ENCODE peak calls at places on chromosomes 2 and 18, in nine cellular contexts. O, B, Y, A, Z, D, N, L and X are unnamed samples.

GRCh38 chr2:95569170-95569569 is 22.6 kb upstream of the TRIM43 start:
- DNase-seq in O (no peak), B (no peak), Y (no peak), A (no peak), Z (no peak), D (no peak), N (no peak), L (no peak), X (no peak)

GRCh38 chr2:238027591-238028415 is 33.0 kb upstream of the SCLY start:
- DNase-seq in O (no peak), B (no peak), Y (no peak), A (no peak), Z (no peak), D (no peak), N (no peak), L (no peak), X (peak)

GRCh38 chr2:25303517-25304338 is 38.0 kb downstream of the DNMT3A start:
- DNase-seq in O (no peak), B (no peak), Y (no peak), A (no peak), Z (no peak), D (no peak), N (no peak), L (no peak), X (no peak)

GRCh38 chr2:200077210-200077650 is 121.8 kb downstream of the MAIP1 start:
- DNase-seq in O (no peak), B (peak), Y (peak), A (peak), Z (no peak), D (no peak), N (no peak), L (no peak), X (no peak)

GRCh38 chr2:128774320-128775063 is 455.8 kb upstream of the HS6ST1 start:
- DNase-seq in O (no peak), B (no peak), Y (no peak), A (no peak), Z (no peak), D (no peak), N (no peak), L (peak), X (no peak)

GRCh38 chr2:46801731-46802664 is 113.6 kb downstream of the MCFD2 start:
- DNase-seq in O (no peak), B (peak), Y (no peak), A (no peak), Z (no peak), D (no peak), N (no peak), L (no peak), X (no peak)

GRCh38 chr2:55857766-55858165 is 65.8 kb downstream of the EFEMP1 start:
- DNase-seq in O (no peak), B (no peak), Y (no peak), A (no peak), Z (no peak), D (no peak), N (no peak), L (no peak), X (no peak)

GRCh38 chr18:63936156-63936931 is 12.8 kb upstream of the HMSD start:
- DNase-seq in O (peak), B (peak), Y (peak), A (peak), Z (peak), D (peak), N (peak), L (peak), X (peak)